ENCODE peak calls at places on chromosomes 3 and 15, in seven cellular contexts. One of them, this sample, is unnamed. For H3K36me3, the result is how much of the 10 kb centered on the place peaks cover.

GRCh38 chr15:41772720-41773331 is 1.5 kb upstream of the MAPKBP1 start:
- DNase-seq in uterus: peak
- DNase-seq in Peyer's patch: peak
- DNase-seq in CD8-positive, alpha-beta memory T cell: peak
- DNase-seq in effector memory CD4-positive, alpha-beta T cell: peak
- DNase-seq in GM23248: peak
- DNase-seq in OCI-LY7: peak
- DNase-seq in this sample: no peak

GRCh38 chr3:172148269-172148668 is 108.9 kb downstream of the FNDC3B start:
- DNase-seq in uterus: no peak
- DNase-seq in Peyer's patch: no peak
- DNase-seq in CD8-positive, alpha-beta memory T cell: no peak
- DNase-seq in effector memory CD4-positive, alpha-beta T cell: no peak
- DNase-seq in GM23248: peak
- DNase-seq in OCI-LY7: no peak
- DNase-seq in this sample: no peak

GRCh38 chr3:184656991-184657669 is 54.7 kb downstream of the MAGEF1 start:
- DNase-seq in uterus: no peak
- DNase-seq in Peyer's patch: no peak
- DNase-seq in CD8-positive, alpha-beta memory T cell: no peak
- DNase-seq in effector memory CD4-positive, alpha-beta T cell: no peak
- DNase-seq in GM23248: peak
- DNase-seq in OCI-LY7: no peak
- DNase-seq in this sample: no peak

GRCh38 chr3:73511555-73511954 is 113.2 kb downstream of the PDZRN3 start:
- DNase-seq in uterus: no peak
- DNase-seq in Peyer's patch: no peak
- DNase-seq in CD8-positive, alpha-beta memory T cell: no peak
- DNase-seq in effector memory CD4-positive, alpha-beta T cell: no peak
- DNase-seq in GM23248: no peak
- DNase-seq in OCI-LY7: no peak
- DNase-seq in this sample: no peak

GRCh38 chr3:152155654-152156053 is 113.1 kb upstream of the MBNL1 start:
- DNase-seq in uterus: no peak
- DNase-seq in Peyer's patch: no peak
- DNase-seq in CD8-positive, alpha-beta memory T cell: no peak
- DNase-seq in effector memory CD4-positive, alpha-beta T cell: no peak
- DNase-seq in GM23248: no peak
- DNase-seq in OCI-LY7: no peak
- DNase-seq in this sample: no peak

GRCh38 chr3:168511428-168512014 is 415.8 kb upstream of the GOLIM4 start:
- DNase-seq in uterus: no peak
- DNase-seq in Peyer's patch: no peak
- DNase-seq in CD8-positive, alpha-beta memory T cell: no peak
- DNase-seq in effector memory CD4-positive, alpha-beta T cell: no peak
- DNase-seq in GM23248: peak
- DNase-seq in OCI-LY7: peak
- DNase-seq in this sample: no peak

GRCh38 chr3:12286927-12287726 is 1.7 kb upstream of the PPARG start:
- DNase-seq in uterus: peak
- DNase-seq in Peyer's patch: no peak
- DNase-seq in CD8-positive, alpha-beta memory T cell: no peak
- DNase-seq in effector memory CD4-positive, alpha-beta T cell: no peak
- DNase-seq in GM23248: peak
- DNase-seq in OCI-LY7: no peak
- DNase-seq in this sample: peak

GRCh38 chr15:68096099-68096498 is 42.0 kb downstream of the PIAS1 start:
- DNase-seq in uterus: no peak
- DNase-seq in Peyer's patch: no peak
- DNase-seq in CD8-positive, alpha-beta memory T cell: no peak
- DNase-seq in effector memory CD4-positive, alpha-beta T cell: no peak
- DNase-seq in GM23248: no peak
- DNase-seq in OCI-LY7: no peak
- DNase-seq in this sample: no peak

GRCh38 chr3:78972617-78973301 is 795.0 kb downstream of the ROBO1 start:
- DNase-seq in uterus: no peak
- DNase-seq in Peyer's patch: no peak
- DNase-seq in CD8-positive, alpha-beta memory T cell: no peak
- DNase-seq in effector memory CD4-positive, alpha-beta T cell: no peak
- DNase-seq in GM23248: no peak
- DNase-seq in OCI-LY7: no peak
- DNase-seq in this sample: no peak

GRCh38 chr15:34365073-34365825 is 1.7 kb downstream of the LPCAT4 start:
- DNase-seq in uterus: no peak
- DNase-seq in Peyer's patch: no peak
- DNase-seq in CD8-positive, alpha-beta memory T cell: no peak
- DNase-seq in effector memory CD4-positive, alpha-beta T cell: no peak
- DNase-seq in GM23248: peak
- DNase-seq in OCI-LY7: no peak
- DNase-seq in this sample: peak

GRCh38 chr3:196694202-196694638 is 17.8 kb downstream of the CEP19 start:
- DNase-seq in uterus: no peak
- DNase-seq in Peyer's patch: no peak
- DNase-seq in CD8-positive, alpha-beta memory T cell: peak
- DNase-seq in effector memory CD4-positive, alpha-beta T cell: no peak
- DNase-seq in GM23248: peak
- DNase-seq in OCI-LY7: peak
- DNase-seq in this sample: no peak

GRCh38 chr3:162435750-162436149 is 939.1 kb downstream of the OTOL1 start:
- DNase-seq in uterus: no peak
- DNase-seq in Peyer's patch: no peak
- DNase-seq in CD8-positive, alpha-beta memory T cell: no peak
- DNase-seq in effector memory CD4-positive, alpha-beta T cell: no peak
- DNase-seq in GM23248: no peak
- DNase-seq in OCI-LY7: no peak
- DNase-seq in this sample: no peak

GRCh38 chr3:162441716-162442115 is 945.1 kb downstream of the OTOL1 start:
- DNase-seq in uterus: no peak
- DNase-seq in Peyer's patch: no peak
- DNase-seq in CD8-positive, alpha-beta memory T cell: no peak
- DNase-seq in effector memory CD4-positive, alpha-beta T cell: no peak
- DNase-seq in GM23248: no peak
- DNase-seq in OCI-LY7: no peak
- DNase-seq in this sample: no peak

GRCh38 chr3:162436826-162437225 is 940.2 kb downstream of the OTOL1 start:
- DNase-seq in uterus: no peak
- DNase-seq in Peyer's patch: no peak
- DNase-seq in CD8-positive, alpha-beta memory T cell: no peak
- DNase-seq in effector memory CD4-positive, alpha-beta T cell: no peak
- DNase-seq in GM23248: no peak
- DNase-seq in OCI-LY7: no peak
- DNase-seq in this sample: no peak

GRCh38 chr3:162437480-162437879 is 940.9 kb downstream of the OTOL1 start:
- DNase-seq in uterus: no peak
- DNase-seq in Peyer's patch: no peak
- DNase-seq in CD8-positive, alpha-beta memory T cell: no peak
- DNase-seq in effector memory CD4-positive, alpha-beta T cell: no peak
- DNase-seq in GM23248: peak
- DNase-seq in OCI-LY7: no peak
- DNase-seq in this sample: no peak
- H3K4me3 ChIP-seq in uterus: no peak
- H3K4me3 ChIP-seq in Peyer's patch: no peak
- H3K4me3 ChIP-seq in CD8-positive, alpha-beta memory T cell: no peak
- H3K4me3 ChIP-seq in effector memory CD4-positive, alpha-beta T cell: no peak
- H3K4me3 ChIP-seq in GM23248: no peak
- H3K4me3 ChIP-seq in OCI-LY7: no peak
- H3K4me3 ChIP-seq in this sample: no peak

GRCh38 chr15:70061086-70061370 is 36.7 kb downstream of the TLE3 start:
- DNase-seq in uterus: no peak
- DNase-seq in Peyer's patch: no peak
- DNase-seq in CD8-positive, alpha-beta memory T cell: no peak
- DNase-seq in effector memory CD4-positive, alpha-beta T cell: no peak
- DNase-seq in GM23248: no peak
- DNase-seq in OCI-LY7: no peak
- DNase-seq in this sample: no peak
- H3K36me3 ChIP-seq in uterus: under half
- H3K36me3 ChIP-seq in Peyer's patch: half or more
- H3K36me3 ChIP-seq in CD8-positive, alpha-beta memory T cell: half or more
- H3K36me3 ChIP-seq in effector memory CD4-positive, alpha-beta T cell: half or more
- H3K36me3 ChIP-seq in GM23248: under half
- H3K36me3 ChIP-seq in OCI-LY7: half or more
- H3K36me3 ChIP-seq in this sample: under half

DNA sequence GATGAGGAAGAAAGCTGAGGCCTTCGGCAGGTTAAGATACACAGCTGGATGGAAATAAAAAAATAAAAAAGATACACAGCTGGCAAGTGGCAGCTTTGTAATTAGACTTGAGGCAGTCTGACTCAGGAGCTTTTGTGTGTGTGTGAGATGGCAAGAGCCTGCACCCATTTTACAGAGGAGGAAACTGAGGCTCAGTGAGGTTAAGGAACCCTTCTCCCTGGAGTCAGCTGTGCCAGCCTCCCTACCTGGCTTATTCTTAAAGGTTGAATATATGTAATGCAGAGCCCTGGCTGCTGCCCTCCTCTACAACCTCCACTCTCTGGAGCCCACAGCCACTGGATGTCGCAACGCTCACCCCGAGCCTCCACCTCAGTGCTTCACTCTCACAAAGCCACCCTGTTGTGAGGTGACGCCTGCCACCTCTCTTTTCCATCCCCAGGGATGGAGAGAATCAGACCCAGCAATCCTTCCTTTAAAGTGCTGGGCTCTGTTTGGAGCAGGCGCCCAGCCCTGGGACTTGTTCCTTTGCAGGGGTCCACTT is 20.6 kb upstream of the FAM107A start:
- DNase-seq in uterus: no peak
- DNase-seq in Peyer's patch: no peak
- DNase-seq in CD8-positive, alpha-beta memory T cell: no peak
- DNase-seq in effector memory CD4-positive, alpha-beta T cell: no peak
- DNase-seq in GM23248: no peak
- DNase-seq in OCI-LY7: no peak
- DNase-seq in this sample: no peak
- H3K27ac ChIP-seq in uterus: no peak
- H3K27ac ChIP-seq in Peyer's patch: no peak
- H3K27ac ChIP-seq in CD8-positive, alpha-beta memory T cell: no peak
- H3K27ac ChIP-seq in effector memory CD4-positive, alpha-beta T cell: no peak
- H3K27ac ChIP-seq in GM23248: no peak
- H3K27ac ChIP-seq in OCI-LY7: no peak
- H3K27ac ChIP-seq in this sample: no peak

GRCh38 chr3:59939826-59940426 is 890.1 kb upstream of the CFAP20DC start:
- DNase-seq in uterus: no peak
- DNase-seq in Peyer's patch: no peak
- DNase-seq in CD8-positive, alpha-beta memory T cell: no peak
- DNase-seq in effector memory CD4-positive, alpha-beta T cell: no peak
- DNase-seq in GM23248: no peak
- DNase-seq in OCI-LY7: no peak
- DNase-seq in this sample: no peak
- H3K4me3 ChIP-seq in uterus: no peak
- H3K4me3 ChIP-seq in Peyer's patch: no peak
- H3K4me3 ChIP-seq in CD8-positive, alpha-beta memory T cell: no peak
- H3K4me3 ChIP-seq in effector memory CD4-positive, alpha-beta T cell: no peak
- H3K4me3 ChIP-seq in GM23248: no peak
- H3K4me3 ChIP-seq in OCI-LY7: no peak
- H3K4me3 ChIP-seq in this sample: no peak

GRCh38 chr3:47112997-47113396 is 50.9 kb downstream of the SETD2 start:
- DNase-seq in uterus: no peak
- DNase-seq in Peyer's patch: no peak
- DNase-seq in CD8-positive, alpha-beta memory T cell: no peak
- DNase-seq in effector memory CD4-positive, alpha-beta T cell: no peak
- DNase-seq in GM23248: no peak
- DNase-seq in OCI-LY7: no peak
- DNase-seq in this sample: no peak
- H3K36me3 ChIP-seq in uterus: under half
- H3K36me3 ChIP-seq in Peyer's patch: half or more
- H3K36me3 ChIP-seq in CD8-positive, alpha-beta memory T cell: under half
- H3K36me3 ChIP-seq in effector memory CD4-positive, alpha-beta T cell: under half
- H3K36me3 ChIP-seq in GM23248: under half
- H3K36me3 ChIP-seq in OCI-LY7: half or more
- H3K36me3 ChIP-seq in this sample: under half

GRCh38 chr15:100112636-100113305 is 229.0 kb downstream of the ADAMTS17 start:
- DNase-seq in uterus: no peak
- DNase-seq in Peyer's patch: no peak
- DNase-seq in CD8-positive, alpha-beta memory T cell: no peak
- DNase-seq in effector memory CD4-positive, alpha-beta T cell: no peak
- DNase-seq in GM23248: no peak
- DNase-seq in OCI-LY7: no peak
- DNase-seq in this sample: no peak
- H3K27ac ChIP-seq in uterus: no peak
- H3K27ac ChIP-seq in Peyer's patch: no peak
- H3K27ac ChIP-seq in CD8-positive, alpha-beta memory T cell: no peak
- H3K27ac ChIP-seq in effector memory CD4-positive, alpha-beta T cell: no peak
- H3K27ac ChIP-seq in GM23248: no peak
- H3K27ac ChIP-seq in OCI-LY7: no peak
- H3K27ac ChIP-seq in this sample: peak

GRCh38 chr3:132136334-132136716 is 101.5 kb upstream of the CPNE4 start:
- DNase-seq in uterus: no peak
- DNase-seq in Peyer's patch: no peak
- DNase-seq in CD8-positive, alpha-beta memory T cell: no peak
- DNase-seq in effector memory CD4-positive, alpha-beta T cell: no peak
- DNase-seq in GM23248: no peak
- DNase-seq in OCI-LY7: no peak
- DNase-seq in this sample: no peak
- H3K4me3 ChIP-seq in uterus: no peak
- H3K4me3 ChIP-seq in Peyer's patch: no peak
- H3K4me3 ChIP-seq in CD8-positive, alpha-beta memory T cell: no peak
- H3K4me3 ChIP-seq in effector memory CD4-positive, alpha-beta T cell: no peak
- H3K4me3 ChIP-seq in GM23248: peak
- H3K4me3 ChIP-seq in OCI-LY7: no peak
- H3K4me3 ChIP-seq in this sample: no peak

GRCh38 chr3:4670352-4670751 is 177.2 kb downstream of the ITPR1 start:
- DNase-seq in uterus: no peak
- DNase-seq in Peyer's patch: no peak
- DNase-seq in CD8-positive, alpha-beta memory T cell: no peak
- DNase-seq in effector memory CD4-positive, alpha-beta T cell: no peak
- DNase-seq in GM23248: peak
- DNase-seq in OCI-LY7: peak
- DNase-seq in this sample: no peak
- H3K36me3 ChIP-seq in uterus: under half
- H3K36me3 ChIP-seq in Peyer's patch: under half
- H3K36me3 ChIP-seq in CD8-positive, alpha-beta memory T cell: under half
- H3K36me3 ChIP-seq in effector memory CD4-positive, alpha-beta T cell: half or more
- H3K36me3 ChIP-seq in GM23248: under half
- H3K36me3 ChIP-seq in OCI-LY7: half or more
- H3K36me3 ChIP-seq in this sample: half or more

GRCh38 chr3:52879581-52879980 is 17.8 kb downstream of the STIMATE start:
- DNase-seq in uterus: no peak
- DNase-seq in Peyer's patch: no peak
- DNase-seq in CD8-positive, alpha-beta memory T cell: no peak
- DNase-seq in effector memory CD4-positive, alpha-beta T cell: no peak
- DNase-seq in GM23248: no peak
- DNase-seq in OCI-LY7: no peak
- DNase-seq in this sample: no peak
- H3K27ac ChIP-seq in uterus: no peak
- H3K27ac ChIP-seq in Peyer's patch: no peak
- H3K27ac ChIP-seq in CD8-positive, alpha-beta memory T cell: no peak
- H3K27ac ChIP-seq in effector memory CD4-positive, alpha-beta T cell: no peak
- H3K27ac ChIP-seq in GM23248: no peak
- H3K27ac ChIP-seq in OCI-LY7: no peak
- H3K27ac ChIP-seq in this sample: no peak

This sample was measured in heart right ventricle.